ENCODE peak calls at places on chromosome 18, in seven cellular contexts. D, S, Q, J, B, G and O are unnamed samples.

GRCh38 chr18:49613741-49614151 is 51.9 kb downstream of the LIPG start:
- DNase-seq in D (no peak), B (no peak), G (no peak), J (no peak), S (no peak), Q (no peak), O (peak; percentile 26)

GRCh38 chr18:53567935-53568574 is 656.4 kb downstream of the MBD2 start:
- DNase-seq in B (peak; percentile 32), Q (peak; percentile 54), J (peak; percentile 57), G (peak; percentile 40), S (peak; percentile 4), D (no peak), O (no peak)

GRCh38 chr18:7749001-7749391 is 181.9 kb downstream of the PTPRM start:
- DNase-seq in B (no peak), S (no peak), G (no peak), D (no peak), Q (no peak), J (no peak), O (no peak)

GRCh38 chr18:36786686-36787085 is 42.1 kb downstream of the TPGS2 start:
- DNase-seq in S (no peak), Q (peak; percentile 87), D (no peak), J (peak; percentile 90), B (peak; percentile 78), G (peak; percentile 68), O (no peak)

GRCh38 chr18:55280515-55280914 is 307.5 kb downstream of the TCF4 start:
- DNase-seq in D (no peak), S (no peak), Q (no peak), G (peak; percentile 41), B (peak; percentile 29), J (no peak), O (no peak)

GRCh38 chr18:54558609-54559585 is 32.1 kb upstream of the DYNAP start:
- DNase-seq in G (peak; percentile 24), D (no peak), J (peak; percentile 32), B (peak; percentile 13), S (no peak), Q (peak; percentile 34), O (peak; percentile 34)

GRCh38 chr18:74013955-74014354 is 133.7 kb downstream of the FBXO15 start:
- DNase-seq in J (peak; percentile 73), S (no peak), G (peak; percentile 96), B (peak; percentile 87), Q (peak; percentile 74), D (no peak), O (no peak)

GRCh38 chr18:73756256-73757091 is 391.2 kb downstream of the FBXO15 start:
- DNase-seq in S (no peak), J (no peak), B (peak; percentile 68), G (no peak), D (no peak), Q (no peak), O (no peak)

GRCh38 chr18:70558371-70558770 is 269.5 kb downstream of the SOCS6 start:
- DNase-seq in D (no peak), S (no peak), B (no peak), Q (no peak), J (no peak), G (no peak), O (no peak)

GRCh38 chr18:36066731-36067117 is 635 bp downstream of the RPRD1A start:
- DNase-seq in B (no peak), G (peak; percentile 19), D (no peak), S (no peak), J (peak; percentile 23), Q (peak; percentile 10), O (no peak)

GRCh38 chr18:12518326-12518725 is 110.6 kb downstream of the PRELID3A start:
- DNase-seq in G (peak; percentile 25), B (no peak), D (no peak), J (peak; percentile 82), S (no peak), Q (peak; percentile 65), O (no peak)

GRCh38 chr18:73683618-73684238 is 463.9 kb downstream of the FBXO15 start:
- DNase-seq in J (no peak), G (peak; percentile 41), B (no peak), S (no peak), Q (peak; percentile 19), D (no peak), O (peak; percentile 50)

GRCh38 chr18:4004176-4004829 is 450.8 kb downstream of the DLGAP1 start:
- DNase-seq in J (no peak), S (no peak), Q (peak; percentile 6), D (peak; percentile 16), G (peak; percentile 66), B (peak; percentile 44), O (no peak)

GRCh38 chr18:49838381-49838780 is 25.0 kb upstream of the ACAA2 start:
- DNase-seq in B (no peak), D (no peak), J (no peak), G (no peak), Q (no peak), S (no peak), O (no peak)

GRCh38 chr18:23154021-23154420 is 18.7 kb downstream of the CABLES1 start:
- DNase-seq in B (no peak), S (no peak), G (no peak), Q (no peak), J (no peak), D (no peak), O (no peak)

GRCh38 chr18:10453885-10454772 is at the start of gene APCDD1:
- DNase-seq in B (no peak), D (no peak), G (no peak), J (no peak), Q (peak; percentile 40), S (peak; percentile 34), O (peak; percentile 38)

GRCh38 chr18:45741056-45741455 is 17.1 kb downstream of the SLC14A1 start:
- DNase-seq in S (no peak), D (no peak), G (no peak), J (no peak), Q (no peak), B (no peak), O (no peak)

GRCh38 chr18:77676901-77677300 is 427.3 kb downstream of the GALR1 start:
- DNase-seq in D (no peak), G (no peak), B (no peak), Q (no peak), S (no peak), J (no peak), O (no peak)

GRCh38 chr18:57286949-57287348 is 65.4 kb upstream of the ST8SIA3 start:
- DNase-seq in G (no peak), S (no peak), D (no peak), B (no peak), J (no peak), Q (no peak), O (no peak)

GRCh38 chr18:48877941-48878340 is 72.8 kb downstream of the SMAD7 start:
- DNase-seq in D (no peak), S (no peak), J (no peak), Q (no peak), G (no peak), B (peak; percentile 47), O (no peak)

GRCh38 chr18:58569490-58569911 is 59.4 kb downstream of the ALPK2 start:
- DNase-seq in B (no peak), S (no peak), D (no peak), J (no peak), G (peak; percentile 71), Q (no peak), O (no peak)

GRCh38 chr18:75554112-75554511 is 126.6 kb upstream of the SMIM21 start:
- DNase-seq in J (no peak), Q (no peak), G (no peak), S (no peak), B (no peak), D (no peak), O (no peak)

GRCh38 chr18:70288171-70288850 is 534 bp upstream of the SOCS6 start:
- DNase-seq in B (peak; percentile 44), G (peak; percentile 33), Q (peak; percentile 33), D (no peak), J (peak; percentile 37), S (no peak), O (peak; percentile 51)

GRCh38 chr18:57353137-57353939 is 981 bp downstream of the ST8SIA3 start:
- DNase-seq in G (no peak), J (no peak), Q (no peak), D (no peak), S (no peak), B (no peak), O (no peak)

GRCh38 chr18:45590060-45590537 is 25.2 kb upstream of the SLC14A2 start:
- DNase-seq in J (no peak), B (peak; percentile 77), G (peak; percentile 83), D (no peak), Q (peak; percentile 54), S (no peak), O (no peak)

GRCh38 chr18:33513027-33513426 is 65.0 kb upstream of the ASXL3 start:
- DNase-seq in B (no peak), S (no peak), D (no peak), J (no peak), Q (no peak), G (no peak), O (no peak)

GRCh38 chr18:54983041-54983686 is 23.9 kb upstream of the CCDC68 start:
- DNase-seq in Q (peak; percentile 80), G (peak; percentile 80), J (peak; percentile 87), S (no peak), B (peak; percentile 75), D (peak; percentile 47), O (peak; percentile 20)

DNA sequence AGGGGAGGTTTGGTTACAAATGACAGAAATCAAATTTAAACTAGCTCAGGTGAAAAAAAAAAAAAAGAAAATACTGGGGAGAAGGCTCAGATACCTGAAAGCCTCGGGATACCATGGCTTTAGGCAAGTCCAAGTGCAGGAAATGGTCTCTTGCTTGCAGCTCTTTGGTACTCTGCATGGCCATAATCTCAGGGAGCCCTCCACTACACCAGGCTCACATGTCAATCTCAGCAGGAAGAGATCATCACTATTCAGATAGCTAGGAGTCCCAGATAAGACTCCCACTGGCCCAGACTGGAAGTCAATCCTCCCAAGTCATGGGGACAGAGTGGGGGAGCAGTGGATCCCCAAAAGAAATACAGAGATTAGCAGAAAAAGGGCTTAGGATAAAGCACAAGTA is 64.8 kb upstream of the RALBP1 start:
- DNase-seq in J (no peak), B (no peak), Q (no peak), G (no peak), D (no peak), S (no peak), O (no peak)
- TF ChIP-seq CTCF in J (no peak), B (no peak), Q (no peak), G (no peak), D (no peak), S (no peak), O (no peak)

GRCh38 chr18:28013064-28013463 is 163.9 kb downstream of the CDH2 start:
- DNase-seq in S (no peak), D (no peak), B (no peak), J (peak; percentile 48), G (peak; percentile 33), Q (peak; percentile 47), O (no peak)
- TF ChIP-seq CTCF in S (peak; percentile 40), D (no peak), B (peak; percentile 56), J (peak; percentile 65), G (peak; percentile 67), Q (peak; percentile 56), O (peak; percentile 23)

GRCh38 chr18:6414118-6414722 is 491 bp downstream of the L3MBTL4 start:
- DNase-seq in D (no peak), B (no peak), J (no peak), Q (peak; percentile 10), S (no peak), G (no peak), O (peak; percentile 64)
- TF ChIP-seq CTCF in D (no peak), B (no peak), J (no peak), Q (no peak), S (no peak), G (no peak), O (no peak)

DNA sequence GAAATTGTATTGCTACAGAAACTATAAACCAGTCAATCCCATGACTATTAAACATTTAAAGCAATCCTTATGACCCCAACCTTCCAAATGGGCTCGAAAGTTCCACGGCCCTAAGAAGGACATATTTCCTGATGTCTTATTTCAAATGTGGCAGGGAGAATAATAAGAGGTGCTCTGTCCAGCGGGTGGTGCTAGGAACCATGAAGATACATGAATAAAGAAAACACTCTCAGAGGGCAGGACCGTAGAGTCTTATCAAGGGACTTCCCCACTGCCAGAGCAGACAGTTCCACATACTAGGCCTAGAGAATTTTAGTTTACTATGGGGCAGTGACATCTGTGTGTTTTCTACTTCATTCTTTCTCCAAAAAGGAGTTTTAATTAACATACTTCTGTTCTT is 187.1 kb upstream of the PIK3C3 start:
- DNase-seq in J (peak; percentile 65), Q (peak; percentile 49), D (no peak), B (peak; percentile 42), S (no peak), G (peak; percentile 40), O (no peak)
- TF ChIP-seq CTCF in J (peak; percentile 22), Q (peak; percentile 18), D (no peak), B (peak; percentile 28), S (no peak), G (peak; percentile 16), O (no peak)